ENCODE peak calls at places on chromosomes 1 and 21, in ten cellular contexts. O is SJCRH30, Y is transverse colon, K is GM23248, R is cardiac muscle cell, Q is H9, T is RWPE2, J is stomach, C is mesendoderm, B is AG04450. D is an unnamed sample.

GRCh38 chr1:53088616-53089300 is 26.7 kb downstream of the PODN start:
- DNase-seq in T (no peak), Q (no peak), O (peak), J (no peak), B (no peak), K (no peak), R (no peak), Y (no peak), C (no peak), D (no peak)

GRCh38 chr1:63651110-63651776 is 58.0 kb downstream of the PGM1 start:
- DNase-seq in Q (no peak), K (peak), C (no peak), B (no peak), R (peak), O (no peak), Y (no peak), J (no peak), T (no peak), D (no peak)

GRCh38 chr1:68745006-68745405 is 248.1 kb upstream of the DEPDC1 start:
- DNase-seq in C (no peak), J (no peak), T (no peak), R (no peak), Q (no peak), B (no peak), K (no peak), O (no peak), Y (no peak), D (no peak)

GRCh38 chr1:156497078-156497742 is 3.4 kb downstream of the MEF2D start:
- DNase-seq in K (peak), Q (no peak), T (no peak), J (no peak), Y (peak), B (no peak), R (no peak), C (no peak), O (no peak), D (no peak)

GRCh38 chr1:40939320-40940059 is 40.0 kb upstream of the CTPS1 start:
- DNase-seq in K (peak), T (no peak), R (no peak), O (no peak), Q (no peak), Y (peak), C (no peak), B (peak), J (no peak), D (peak)

GRCh38 chr1:244460195-244460594 is 878 bp upstream of the CATSPERE start:
- DNase-seq in J (no peak), R (no peak), O (no peak), T (no peak), Q (peak), K (peak), B (no peak), Y (no peak), C (peak), D (no peak)

GRCh38 chr1:89022167-89022959 is at the start of gene GBP3:
- DNase-seq in J (no peak), O (no peak), Q (no peak), B (peak), R (no peak), K (peak), Y (no peak), C (no peak), T (no peak), D (no peak)

GRCh38 chr1:43344267-43344666 is 6.6 kb downstream of the MPL start:
- DNase-seq in K (no peak), Q (no peak), J (no peak), R (peak), Y (no peak), T (no peak), O (no peak), B (no peak), C (peak), D (no peak)

GRCh38 chr1:220283616-220284015 is 11.4 kb upstream of the RAB3GAP2 start:
- DNase-seq in R (no peak), B (no peak), K (peak), O (no peak), T (no peak), C (no peak), Q (no peak), Y (no peak), J (no peak), D (no peak)

DNA sequence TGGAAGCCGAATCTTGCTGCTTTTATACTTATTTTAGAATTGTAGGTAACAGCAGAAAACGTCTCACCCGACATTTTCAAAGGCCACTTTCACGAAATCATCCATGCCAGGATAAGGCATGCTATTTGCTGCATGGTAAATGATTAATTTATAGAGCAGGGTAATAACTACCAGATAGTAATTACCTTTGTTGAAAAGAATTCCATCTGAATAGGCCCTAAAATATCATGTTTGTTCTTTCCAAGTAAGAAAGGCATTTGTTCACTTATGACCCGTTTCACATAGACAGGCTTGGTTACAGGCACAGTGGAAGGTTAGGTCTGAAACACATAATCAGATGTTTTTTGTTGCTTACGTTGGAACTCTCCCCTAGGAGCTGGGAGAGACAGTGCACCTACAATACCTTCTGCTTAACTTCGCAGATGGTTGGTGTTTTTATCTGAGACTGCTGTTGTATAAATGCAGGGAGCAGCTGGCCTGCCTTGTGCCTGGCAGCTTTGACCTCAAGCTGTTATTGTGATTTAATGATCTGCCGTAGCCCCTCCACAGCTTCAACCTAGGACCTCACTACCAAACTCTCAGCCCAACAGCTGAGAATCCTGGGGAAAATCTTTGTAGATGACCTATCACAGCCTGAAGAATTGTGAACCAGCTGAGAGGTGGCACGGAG is 1.6 kb downstream of the SLC44A3 start:
- DNase-seq in R (no peak), K (no peak), B (no peak), C (no peak), Q (no peak), Y (no peak), J (no peak), T (no peak), O (peak), D (no peak)
- H3K27ac ChIP-seq in R (no peak), K (no peak), B (no peak), C (no peak), Q (no peak), Y (peak), J (peak), T (no peak), O (no peak), D (no peak)

GRCh38 chr1:228015276-228016180 is 8.7 kb downstream of the WNT3A start:
- DNase-seq in T (no peak), B (no peak), R (no peak), Q (no peak), O (peak), J (no peak), C (no peak), Y (no peak), K (peak), D (peak)
- H3K27ac ChIP-seq in T (peak), B (no peak), R (no peak), Q (no peak), O (no peak), J (no peak), C (no peak), Y (no peak), K (no peak), D (no peak)

DNA sequence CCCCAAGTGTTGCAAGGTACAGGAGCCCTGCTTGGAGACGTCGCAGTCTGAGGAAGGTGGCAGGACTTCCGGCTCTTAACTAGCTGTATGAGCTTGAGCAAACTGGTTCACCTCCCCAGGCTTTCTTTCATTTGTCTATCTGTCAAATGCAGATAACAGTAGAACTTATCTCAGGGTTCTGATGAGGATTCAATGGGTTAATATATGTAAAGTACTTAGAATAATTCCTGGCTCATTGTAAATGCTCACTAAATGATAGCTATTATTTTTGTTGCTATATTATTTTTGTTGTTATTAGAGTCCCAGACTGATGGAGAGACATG is 108.5 kb upstream of the IPO9 start:
- DNase-seq in Y (no peak), Q (no peak), C (peak), B (no peak), J (no peak), K (no peak), O (no peak), R (no peak), T (no peak), D (no peak)
- H3K27ac ChIP-seq in Y (peak), Q (no peak), C (peak), B (peak), J (peak), K (peak), O (no peak), R (peak), T (no peak), D (peak)

DNA sequence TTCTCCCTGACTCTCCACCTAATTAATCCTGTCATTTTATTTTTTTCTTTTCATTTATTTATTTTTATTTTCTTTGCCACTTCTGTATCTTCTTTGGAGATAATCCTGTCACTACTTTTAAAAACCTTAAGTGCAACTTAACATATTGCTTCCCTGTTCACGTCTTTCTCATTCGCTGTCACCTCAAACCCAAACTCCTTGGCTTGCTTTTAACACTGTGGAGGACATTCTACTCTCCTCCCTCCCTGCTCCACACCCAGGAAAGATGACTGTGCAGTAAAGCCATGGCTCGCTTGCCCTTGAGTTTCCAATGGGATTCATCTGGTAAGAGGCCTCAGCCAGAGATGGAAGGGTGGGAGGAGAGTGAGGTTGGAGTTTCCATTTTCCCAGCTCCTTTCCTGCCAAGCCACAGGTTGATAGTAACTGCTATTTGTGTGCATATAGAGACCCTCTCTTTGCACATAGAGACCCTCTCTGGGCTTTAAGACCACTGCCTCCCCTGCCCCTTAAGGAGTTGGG is 6.4 kb upstream of the BRWD1 start:
- DNase-seq in J (no peak), C (no peak), Y (no peak), K (peak), O (no peak), T (no peak), B (no peak), Q (no peak), R (peak), D (no peak)
- H3K27ac ChIP-seq in J (no peak), C (no peak), Y (peak), K (peak), O (no peak), T (peak), B (peak), Q (no peak), R (peak), D (peak)

GRCh38 chr1:230212405-230212936 is 145.4 kb downstream of the GALNT2 start:
- DNase-seq in R (no peak), K (no peak), O (no peak), Q (no peak), Y (peak), T (no peak), C (no peak), J (no peak), B (no peak), D (no peak)
- H3K27ac ChIP-seq in R (no peak), K (no peak), O (no peak), Q (no peak), Y (peak), T (no peak), C (no peak), J (peak), B (no peak), D (peak)

GRCh38 chr1:214451591-214451990 is 99.8 kb downstream of the PTPN14 start:
- DNase-seq in B (no peak), R (no peak), O (no peak), T (no peak), Y (no peak), J (no peak), Q (no peak), K (peak), C (no peak), D (no peak)
- H3K27ac ChIP-seq in B (no peak), R (no peak), O (no peak), T (peak), Y (no peak), J (no peak), Q (no peak), K (peak), C (no peak), D (no peak)

DNA sequence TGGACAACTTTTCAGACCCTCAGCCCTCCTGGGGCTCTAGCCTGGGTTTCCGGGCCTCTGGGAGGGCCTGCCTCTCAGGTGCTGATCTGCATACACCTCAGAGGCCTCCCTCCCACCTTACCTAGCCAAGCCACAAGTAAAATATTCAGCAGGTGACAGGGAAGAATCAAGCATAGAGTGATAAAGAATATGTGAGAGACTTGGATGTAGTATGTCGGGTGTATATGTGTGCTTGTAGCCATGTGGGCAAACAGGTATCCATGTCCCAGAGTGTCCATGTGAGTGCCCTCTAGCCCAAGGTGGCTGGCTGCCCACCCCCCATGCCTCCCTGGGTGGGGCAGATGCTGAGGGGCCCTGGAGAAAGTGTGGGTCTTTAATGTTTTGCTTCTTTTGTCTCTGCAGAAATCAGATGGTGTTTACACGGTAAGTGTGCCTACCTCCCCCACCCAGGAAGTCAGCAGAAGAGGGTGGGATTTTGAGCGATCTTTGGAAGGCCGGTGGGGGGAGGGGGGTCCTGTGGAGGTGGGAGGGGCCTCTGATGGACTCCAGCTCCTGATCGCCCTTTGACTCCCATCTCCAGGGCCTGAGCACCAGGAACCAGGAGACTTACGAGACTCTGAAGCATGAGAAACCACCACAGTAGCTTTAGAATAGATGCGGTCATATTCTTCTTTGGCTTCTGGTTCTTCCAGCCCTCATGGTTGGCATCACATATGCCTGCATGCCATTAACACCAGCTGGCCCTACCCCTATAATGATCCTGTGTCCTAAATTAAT is 3.4 kb downstream of the FCER1G start:
- DNase-seq in B (no peak), O (no peak), Y (no peak), Q (no peak), R (no peak), J (no peak), C (no peak), K (no peak), T (no peak), D (no peak)
- H3K27ac ChIP-seq in B (no peak), O (no peak), Y (peak), Q (no peak), R (no peak), J (peak), C (no peak), K (no peak), T (no peak), D (no peak)

GRCh38 chr1:203281851-203282661 is 23.3 kb upstream of the BTG2 start:
- DNase-seq in J (no peak), R (peak), K (no peak), O (no peak), C (no peak), B (no peak), T (peak), Q (no peak), Y (no peak), D (no peak)
- H3K27ac ChIP-seq in J (peak), R (peak), K (no peak), O (peak), C (no peak), B (no peak), T (no peak), Q (no peak), Y (peak), D (peak)

DNA sequence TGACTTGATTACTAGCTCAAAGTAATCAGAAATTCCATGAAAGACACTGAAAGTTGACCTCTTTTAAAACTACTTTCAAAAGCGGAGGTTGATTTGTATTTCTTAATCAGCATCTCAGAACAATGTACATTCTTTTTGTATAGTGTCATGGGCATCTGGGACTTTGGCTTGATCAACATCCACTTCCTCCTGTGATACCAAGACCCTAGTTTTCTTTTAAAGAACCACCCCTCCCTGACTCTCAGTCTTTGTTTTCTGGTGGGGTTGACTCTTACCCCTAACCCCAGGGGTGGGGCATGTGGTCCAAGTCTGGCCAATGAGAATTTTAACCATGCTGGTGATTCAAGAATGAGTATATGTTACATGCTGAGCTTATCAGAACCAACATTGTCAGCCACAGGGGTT is 21.7 kb upstream of the IRF2BP2 start:
- DNase-seq in R (no peak), B (no peak), C (peak), J (no peak), O (no peak), T (no peak), K (peak), Y (no peak), Q (no peak), D (no peak)
- H3K27ac ChIP-seq in R (no peak), B (peak), C (no peak), J (peak), O (no peak), T (peak), K (peak), Y (no peak), Q (no peak), D (peak)

DNA sequence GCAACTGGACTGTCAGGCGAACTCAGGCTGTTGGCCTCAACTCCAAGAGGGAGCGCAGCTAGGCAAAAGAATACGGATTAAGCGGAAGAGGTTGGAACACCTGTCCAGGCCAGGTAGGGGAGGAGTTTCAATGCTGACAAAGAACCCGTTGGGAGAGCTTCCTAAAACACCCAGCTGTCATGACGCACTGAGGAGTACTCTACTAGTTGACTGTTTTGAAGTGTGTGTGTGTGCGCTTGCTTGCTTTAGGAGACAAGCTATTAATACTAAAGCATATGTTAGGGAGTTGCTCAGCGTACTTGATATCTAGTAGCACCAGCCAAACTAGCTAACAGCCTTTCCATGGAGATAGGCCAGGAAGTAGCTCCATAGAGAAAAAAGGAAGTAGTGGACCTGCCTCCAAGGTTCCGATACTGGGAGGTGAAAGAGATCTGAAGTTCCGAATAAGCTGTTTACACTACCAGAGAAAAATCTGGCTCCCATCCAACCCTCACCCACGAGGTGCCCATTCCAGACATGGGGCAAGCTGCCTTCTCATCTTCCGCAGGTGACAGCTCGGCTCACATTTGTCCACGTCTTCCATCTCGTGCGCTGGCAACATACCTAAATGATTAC is 974 bp upstream of the FNBP1L start:
- DNase-seq in C (no peak), O (peak), Q (no peak), T (no peak), Y (peak), R (no peak), B (no peak), J (peak), K (peak), D (no peak)
- H3K27ac ChIP-seq in C (no peak), O (no peak), Q (no peak), T (peak), Y (peak), R (no peak), B (no peak), J (peak), K (no peak), D (peak)

D was measured in left ventricle myocardium inferior.